ENCODE peak calls at places on chromosomes 7 and 10, in ten cellular contexts. O is Calu3; Q is progenitor cell of endocrine pancreas; I is CD8-positive, alpha-beta T cell; E is endodermal cell; C is GM13977; W is left ventricle myocardium inferior; P is tibial artery; H is HCT116; L is H9. U is an unnamed sample.

GRCh38 chr10:73576178-73576889 is 14.8 kb downstream of the USP54 start:
- DNase-seq in P (no peak), L (no peak), I (no peak), E (no peak), H (no peak), C (peak; percentile 15), Q (no peak), O (no peak), W (no peak), U (no peak)

GRCh38 chr7:112272921-112273561 is 66.5 kb downstream of the ZNF277 start:
- DNase-seq in I (no peak), Q (no peak), C (no peak), O (peak; percentile 1), H (no peak), W (no peak), E (no peak), L (no peak), P (no peak), U (no peak)

GRCh38 chr10:44774676-44775401 is 136.3 kb upstream of the TMEM72 start:
- DNase-seq in W (no peak), I (no peak), L (no peak), H (no peak), Q (no peak), E (no peak), P (no peak), C (no peak), O (no peak), U (no peak)

GRCh38 chr7:157565201-157565626 is 228.4 kb downstream of the DNAJB6 start:
- DNase-seq in E (no peak), P (no peak), W (no peak), L (no peak), H (peak; percentile 65), Q (no peak), O (no peak), I (no peak), C (no peak), U (no peak)

GRCh38 chr7:149495785-149496641 is 1.6 kb downstream of the ZNF746 start:
- DNase-seq in E (no peak), W (peak; percentile 79), H (no peak), I (no peak), Q (no peak), P (peak; percentile 79), C (no peak), L (no peak), O (peak; percentile 49), U (no peak)

GRCh38 chr10:77006836-77007511 is 630.6 kb downstream of the KCNMA1 start:
- DNase-seq in E (no peak), L (no peak), W (no peak), H (no peak), P (no peak), C (no peak), Q (no peak), O (no peak), I (no peak), U (no peak)

GRCh38 chr10:116676633-116677032 is 55.9 kb downstream of the PNLIPRP2 start:
- DNase-seq in O (no peak), Q (no peak), E (no peak), L (no peak), W (no peak), I (no peak), H (no peak), C (no peak), P (no peak), U (no peak)

GRCh38 chr7:122881324-122881723 is 4.9 kb downstream of the CADPS2 start:
- DNase-seq in W (no peak), C (no peak), L (no peak), Q (no peak), I (no peak), O (no peak), E (no peak), H (no peak), P (no peak), U (no peak)

DNA sequence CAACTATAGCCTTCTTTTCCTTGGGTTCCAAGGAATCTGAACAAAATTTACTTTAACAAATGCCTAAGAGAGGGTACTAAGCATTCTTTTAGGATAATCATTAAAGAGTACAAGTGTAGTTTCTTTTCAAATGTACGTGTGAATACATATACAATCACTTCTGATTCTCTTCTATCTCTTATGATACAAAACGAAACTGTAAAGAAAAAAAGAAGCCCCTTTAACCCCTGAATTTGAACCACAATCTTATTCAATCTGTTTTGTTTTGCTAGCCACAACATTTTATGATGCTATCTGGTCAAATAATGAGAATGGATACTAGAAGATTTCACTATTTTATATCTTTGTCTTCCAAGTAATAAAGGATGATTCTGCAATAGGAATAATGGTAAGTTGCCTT is 48.7 kb downstream of the SIRT1 start:
- DNase-seq in C (no peak), H (no peak), L (no peak), P (no peak), I (no peak), Q (no peak), O (no peak), W (no peak), E (no peak), U (no peak)
- TF ChIP-seq CTCF in C (no peak), H (no peak), L (no peak), P (no peak), I (no peak), Q (no peak), O (no peak), W (no peak), E (no peak), U (no peak)

GRCh38 chr7:49488573-49488972 is 284.9 kb upstream of the VWC2 start:
- DNase-seq in C (no peak), P (no peak), Q (no peak), O (no peak), E (peak; percentile 57), L (no peak), H (no peak), W (no peak), I (no peak), U (no peak)

GRCh38 chr7:49483142-49483541 is 290.3 kb upstream of the VWC2 start:
- DNase-seq in Q (no peak), O (no peak), W (no peak), P (no peak), H (no peak), C (peak; percentile 8), E (no peak), I (no peak), L (no peak), U (no peak)

DNA sequence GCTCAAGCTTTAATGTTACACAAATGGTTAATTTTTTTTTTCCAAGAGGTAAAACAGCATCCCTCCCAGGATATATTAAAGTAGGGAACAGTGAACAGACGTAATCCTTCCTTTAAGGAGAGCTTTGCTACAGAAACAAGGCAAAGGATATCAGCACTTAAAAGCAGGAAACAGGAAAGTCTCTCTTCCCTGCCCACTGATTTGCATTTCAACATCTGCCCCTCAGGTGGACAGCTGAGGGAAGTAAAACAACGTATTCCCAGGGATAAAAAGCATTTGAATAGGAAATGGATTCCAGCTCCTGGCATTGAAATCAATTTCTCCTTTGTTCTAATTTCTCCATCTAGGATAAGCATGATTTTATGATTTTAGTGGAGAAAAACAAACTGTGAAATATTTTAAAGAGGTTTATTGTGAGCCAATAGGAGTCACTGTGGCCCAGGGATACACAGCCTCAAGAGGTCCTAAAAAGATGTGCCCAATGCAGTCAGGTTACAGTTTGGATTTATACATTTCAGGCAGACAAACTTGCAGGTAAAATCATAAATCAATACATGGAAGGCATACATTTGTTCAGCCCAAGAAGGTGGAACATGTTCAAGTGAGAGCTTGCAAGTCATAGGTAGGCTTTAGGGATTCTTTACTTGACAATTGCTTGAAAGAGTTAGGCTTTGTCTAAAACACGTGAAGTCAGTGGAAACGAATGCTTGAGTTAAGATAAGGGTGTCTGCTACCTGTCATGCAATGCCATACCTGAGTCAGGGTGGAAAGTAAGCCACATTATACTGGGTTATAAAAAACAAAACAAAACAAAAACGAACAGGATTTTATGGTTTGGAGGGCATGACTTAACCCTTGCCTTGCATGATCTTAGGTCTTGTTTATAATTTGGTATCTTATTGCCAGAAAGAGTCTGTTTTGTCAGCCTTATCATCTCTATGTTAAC is 286.2 kb upstream of the VWC2 start:
- DNase-seq in E (no peak), Q (no peak), C (no peak), W (no peak), O (no peak), L (no peak), H (no peak), I (no peak), P (no peak), U (no peak)
- TF ChIP-seq CTCF in E (peak; percentile 35), Q (no peak), C (no peak), W (no peak), O (no peak), L (peak; percentile 41), H (no peak), I (no peak), P (no peak), U (no peak)

GRCh38 chr7:50594734-50595537 is 29.7 kb upstream of the DDC start:
- DNase-seq in H (no peak), P (no peak), E (no peak), L (no peak), W (no peak), C (no peak), Q (no peak), I (no peak), O (no peak), U (no peak)

GRCh38 chr7:50592940-50593339 is 27.7 kb upstream of the DDC start:
- DNase-seq in L (no peak), O (no peak), C (no peak), I (no peak), W (no peak), Q (no peak), H (no peak), P (no peak), E (no peak), U (no peak)

GRCh38 chr7:50596484-50596883 is 31.3 kb upstream of the DDC start:
- DNase-seq in W (no peak), O (no peak), L (no peak), I (no peak), H (no peak), Q (no peak), E (no peak), C (no peak), P (no peak), U (no peak)

GRCh38 chr7:50594136-50594535 is 28.9 kb upstream of the DDC start:
- DNase-seq in P (no peak), H (no peak), E (no peak), L (no peak), O (no peak), Q (no peak), C (no peak), I (no peak), W (no peak), U (no peak)

GRCh38 chr7:50595538-50596102 is 30.4 kb upstream of the DDC start:
- DNase-seq in Q (no peak), C (no peak), P (no peak), W (no peak), O (peak; percentile 36), L (peak; percentile 55), H (peak; percentile 34), E (peak; percentile 81), I (no peak), U (peak; percentile 18)
- TF ChIP-seq CTCF in Q (peak; percentile 52), C (peak; percentile 35), P (peak; percentile 64), W (peak; percentile 40), O (peak; percentile 32), L (peak; percentile 59), H (peak; percentile 67), E (peak; percentile 68), I (peak; percentile 30), U (no peak)

DNA sequence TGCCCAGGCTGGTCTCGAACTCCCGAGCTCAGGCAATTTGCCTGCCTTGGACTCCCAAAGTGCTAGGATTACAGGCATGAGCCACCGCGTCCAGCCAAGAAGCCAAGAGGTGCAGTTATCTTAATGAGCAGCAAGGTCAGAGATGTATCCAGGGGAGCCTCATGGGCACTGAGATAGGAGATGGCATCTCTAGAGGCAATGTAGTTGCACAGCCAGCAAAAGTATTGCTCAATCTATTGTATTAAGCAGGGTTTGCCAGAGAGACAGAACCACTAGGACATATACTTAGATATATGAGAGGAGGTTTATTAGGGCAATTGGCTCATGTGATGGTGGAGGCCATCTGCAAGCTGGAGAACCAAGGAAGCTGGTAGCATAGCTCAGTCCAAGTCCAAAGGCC is 16.3 kb upstream of the VPS26A start:
- DNase-seq in P (no peak), W (no peak), I (no peak), E (no peak), Q (no peak), L (no peak), O (no peak), C (no peak), H (no peak), U (no peak)
- TF ChIP-seq CTCF in P (no peak), W (no peak), I (no peak), E (no peak), Q (no peak), L (no peak), O (no peak), C (no peak), H (no peak), U (no peak)

U was measured in endothelial cell.